ENCODE peak calls at places on chromosomes 6 and 20, in ten cellular contexts. I, J, P, U, B, X, T, G, Z and E are unnamed samples.

GRCh38 chr20:49230575-49231211 is 11.5 kb downstream of the DDX27 start:
- DNase-seq in B (peak; percentile 20), U (peak; percentile 52), T (no peak), J (peak; percentile 27), I (no peak), X (no peak), P (no peak), Z (peak; percentile 36), G (no peak), E (peak; percentile 24)

GRCh38 chr6:17032595-17033591 is 69.0 kb upstream of the STMND1 start:
- DNase-seq in Z (peak; percentile 36), B (peak; percentile 93), T (peak; percentile 76), J (no peak), G (peak; percentile 79), U (peak; percentile 63), X (peak; percentile 40), P (no peak), I (no peak), E (peak; percentile 68)

GRCh38 chr20:1669304-1669703 is 11.7 kb upstream of the SIRPG start:
- DNase-seq in J (peak; percentile 44), T (no peak), P (no peak), I (no peak), B (no peak), U (no peak), Z (peak; percentile 54), X (peak; percentile 7), G (no peak), E (no peak)

GRCh38 chr6:159578629-159579028 is 114.4 kb downstream of the SOD2 start:
- DNase-seq in X (peak; percentile 10), B (no peak), I (no peak), Z (no peak), P (no peak), G (no peak), T (no peak), U (no peak), J (no peak), E (no peak)

GRCh38 chr20:44020406-44021148 is 105.9 kb downstream of the TOX2 start:
- DNase-seq in U (no peak), B (no peak), T (no peak), X (no peak), Z (no peak), P (no peak), I (no peak), G (no peak), J (no peak), E (no peak)

GRCh38 chr6:142872376-142872775 is 72.6 kb downstream of the HIVEP2 start:
- DNase-seq in I (no peak), P (no peak), G (no peak), J (no peak), T (no peak), Z (no peak), B (peak; percentile 28), U (no peak), X (no peak), E (peak; percentile 45)

GRCh38 chr6:4929319-4929718 is 74.5 kb downstream of the RPP40 start:
- DNase-seq in G (no peak), T (no peak), B (no peak), U (no peak), P (no peak), I (no peak), Z (no peak), J (no peak), X (no peak), E (no peak)

GRCh38 chr20:59749293-59749680 is 144.9 kb downstream of the PHACTR3 start:
- DNase-seq in G (no peak), B (no peak), Z (no peak), X (no peak), J (peak; percentile 36), I (no peak), P (no peak), U (no peak), T (no peak), E (no peak)

GRCh38 chr6:88869263-88870023 is 94.0 kb downstream of the RNGTT start:
- DNase-seq in X (no peak), I (no peak), P (no peak), G (no peak), B (no peak), T (no peak), Z (no peak), J (no peak), U (no peak), E (no peak)

GRCh38 chr20:31653573-31653972 is 15.9 kb downstream of the COX4I2 start:
- DNase-seq in P (no peak), I (no peak), T (no peak), G (no peak), B (no peak), J (no peak), U (no peak), Z (no peak), X (no peak), E (no peak)

GRCh38 chr20:31652917-31653385 is 15.2 kb downstream of the COX4I2 start:
- DNase-seq in I (no peak), P (no peak), X (no peak), Z (no peak), T (no peak), U (no peak), G (no peak), J (no peak), B (no peak), E (no peak)

GRCh38 chr20:31654534-31654933 is 16.8 kb downstream of the COX4I2 start:
- DNase-seq in J (no peak), I (no peak), Z (no peak), P (no peak), T (no peak), X (no peak), G (no peak), B (no peak), U (no peak), E (no peak)
- H3K4me1 ChIP-seq in J (peaks cover 6% of the 10 kb centered on the region), I (no peaks in the 10 kb centered on the region), Z (peaks cover 13% of the 10 kb centered on the region), P (peaks cover 2% of the 10 kb centered on the region), T (peaks cover 1% of the 10 kb centered on the region), X (peaks cover 5% of the 10 kb centered on the region), G (no peaks in the 10 kb centered on the region), B (no peaks in the 10 kb centered on the region), U (no peaks in the 10 kb centered on the region), E (no peaks in the 10 kb centered on the region)

GRCh38 chr6:157531169-157531985 is 150.4 kb downstream of the ZDHHC14 start:
- DNase-seq in B (no peak), P (no peak), I (no peak), Z (no peak), U (no peak), T (no peak), J (no peak), X (no peak), G (peak; percentile 84), E (peak; percentile 79)

GRCh38 chr6:157531986-157532365 is 151.0 kb downstream of the ZDHHC14 start:
- DNase-seq in B (no peak), J (no peak), T (no peak), G (no peak), Z (no peak), U (no peak), P (no peak), X (no peak), I (no peak), E (peak; percentile 53)

GRCh38 chr6:157529654-157530039 is 148.7 kb downstream of the ZDHHC14 start:
- DNase-seq in X (no peak), I (no peak), J (no peak), Z (no peak), B (no peak), U (no peak), G (no peak), P (no peak), T (no peak), E (no peak)

GRCh38 chr6:157530126-157530525 is 149.1 kb downstream of the ZDHHC14 start:
- DNase-seq in U (no peak), I (no peak), J (no peak), G (no peak), X (no peak), T (no peak), Z (no peak), P (no peak), B (no peak), E (no peak)

DNA sequence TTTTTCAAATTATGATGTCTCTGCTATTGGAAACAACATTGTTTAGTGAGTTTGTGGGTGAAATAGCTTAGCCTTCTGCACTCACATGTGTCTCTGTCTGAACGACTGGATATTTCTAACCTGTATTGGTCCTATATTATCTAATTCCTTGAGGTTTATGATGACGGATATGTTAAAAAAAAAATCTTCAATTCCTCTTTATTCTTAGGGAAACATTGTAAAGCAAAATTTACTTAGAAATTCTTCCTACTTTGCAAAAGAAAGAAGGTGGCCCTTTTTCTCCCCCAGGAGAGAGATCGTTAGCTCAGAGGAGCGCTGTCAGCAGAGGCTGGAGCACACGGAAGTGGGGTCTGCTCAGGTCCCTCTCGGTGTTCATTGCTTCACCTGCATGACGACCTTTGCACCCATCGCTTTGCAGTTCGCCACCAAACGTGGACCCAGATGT is 149.8 kb downstream of the ZDHHC14 start:
- DNase-seq in G (no peak), X (no peak), J (no peak), P (no peak), B (no peak), Z (no peak), U (no peak), I (no peak), T (no peak), E (no peak)
- H3K27ac ChIP-seq in G (no peak overlapping the region), X (no peak overlapping the region), J (no peak overlapping the region), P (no peak overlapping the region), B (no peak overlapping the region), Z (no peak overlapping the region), U (no peak overlapping the region), I (no peak overlapping the region), T (no peak overlapping the region), E (peak overlapping the region; percentile 38)

GRCh38 chr6:46490425-46491200 is 636 bp downstream of the RCAN2 start:
- DNase-seq in Z (peak; percentile 44), G (peak; percentile 83), P (no peak), X (no peak), I (peak; percentile 84), U (peak; percentile 40), B (peak; percentile 54), J (peak; percentile 44), T (no peak), E (peak; percentile 26)
- TF ChIP-seq CTCF in Z (peak; percentile 37), G (peak; percentile 13), P (peak; percentile 21), X (no peak), I (peak; percentile 14), U (no peak), B (peak; percentile 11), J (peak; percentile 31), T (no peak), E (no peak)

GRCh38 chr20:62476074-62476838 is 461 bp upstream of the GATA5 start:
- DNase-seq in I (peak; percentile 93), B (peak; percentile 38), P (no peak), X (peak; percentile 48), G (peak; percentile 89), T (no peak), U (no peak), J (peak; percentile 61), Z (peak; percentile 50), E (no peak)

GRCh38 chr20:62474585-62475026 is 1.2 kb downstream of the GATA5 start:
- DNase-seq in T (no peak), Z (no peak), G (no peak), B (no peak), U (no peak), P (no peak), I (no peak), J (no peak), X (no peak), E (no peak)

GRCh38 chr20:62475819-62476073 is at the start of gene GATA5:
- DNase-seq in U (no peak), J (no peak), G (no peak), B (no peak), P (no peak), Z (no peak), X (no peak), T (no peak), I (no peak), E (no peak)

GRCh38 chr20:62473717-62474584 is 1.8 kb downstream of the GATA5 start:
- DNase-seq in J (no peak), U (no peak), I (peak; percentile 93), B (no peak), P (no peak), X (no peak), Z (no peak), G (no peak), T (no peak), E (no peak)

GRCh38 chr20:62475027-62475818 is 572 bp downstream of the GATA5 start:
- DNase-seq in T (no peak), X (no peak), P (no peak), I (no peak), U (no peak), B (no peak), J (no peak), G (no peak), Z (no peak), E (no peak)
- H3K4me1 ChIP-seq in T (peaks cover 12% of the 10 kb centered on the region), X (peaks cover 4% of the 10 kb centered on the region), P (no peaks in the 10 kb centered on the region), I (peaks cover 38% of the 10 kb centered on the region), U (peaks cover 23% of the 10 kb centered on the region), B (peaks cover 18% of the 10 kb centered on the region), J (peaks cover 12% of the 10 kb centered on the region), G (peaks cover 3% of the 10 kb centered on the region), Z (peaks cover 26% of the 10 kb centered on the region), E (no peaks in the 10 kb centered on the region)